ENCODE peak calls at places on chromosomes 1 and 21, in five cellular contexts. One of them, this sample, is unnamed.

GRCh38 chr1:153597206-153597605 is 15.7 kb downstream of the S100A16 start:
- DNase-seq in mucosa of descending colon: no peak
- DNase-seq in HCT116: no peak
- DNase-seq in choroid plexus epithelial cell: peak; percentile 47
- DNase-seq in CD4-positive, alpha-beta T cell: no peak
- DNase-seq in this sample: no peak

GRCh38 chr21:45508607-45509565 is 33.4 kb downstream of the SLC19A1 start:
- DNase-seq in HCT116: no peak
- DNase-seq in mucosa of descending colon: no peak
- DNase-seq in choroid plexus epithelial cell: no peak
- DNase-seq in CD4-positive, alpha-beta T cell: no peak
- DNase-seq in this sample: no peak

GRCh38 chr1:17225140-17225539 is 20.2 kb downstream of the PADI1 start:
- DNase-seq in mucosa of descending colon: no peak
- DNase-seq in choroid plexus epithelial cell: no peak
- DNase-seq in CD4-positive, alpha-beta T cell: no peak
- DNase-seq in HCT116: no peak
- DNase-seq in this sample: no peak

GRCh38 chr1:35590476-35591040 is 17.4 kb downstream of the TFAP2E start:
- DNase-seq in CD4-positive, alpha-beta T cell: no peak
- DNase-seq in HCT116: no peak
- DNase-seq in choroid plexus epithelial cell: no peak
- DNase-seq in mucosa of descending colon: no peak
- DNase-seq in this sample: no peak

GRCh38 chr1:150142083-150142482 is 7.6 kb upstream of the PLEKHO1 start:
- DNase-seq in HCT116: no peak
- DNase-seq in mucosa of descending colon: no peak
- DNase-seq in choroid plexus epithelial cell: no peak
- DNase-seq in CD4-positive, alpha-beta T cell: no peak
- DNase-seq in this sample: no peak

GRCh38 chr21:15904389-15904788 is 174.6 kb downstream of the USP25 start:
- DNase-seq in HCT116: no peak
- DNase-seq in mucosa of descending colon: no peak
- DNase-seq in choroid plexus epithelial cell: no peak
- DNase-seq in CD4-positive, alpha-beta T cell: no peak
- DNase-seq in this sample: no peak

GRCh38 chr1:62796151-62796680 is 12.3 kb downstream of the ATG4C start:
- DNase-seq in HCT116: no peak
- DNase-seq in CD4-positive, alpha-beta T cell: no peak
- DNase-seq in mucosa of descending colon: no peak
- DNase-seq in choroid plexus epithelial cell: no peak
- DNase-seq in this sample: no peak

GRCh38 chr1:176691251-176692228 is 228.6 kb downstream of the PAPPA2 start:
- DNase-seq in HCT116: peak; percentile 47
- DNase-seq in mucosa of descending colon: peak; percentile 78
- DNase-seq in choroid plexus epithelial cell: peak; percentile 52
- DNase-seq in CD4-positive, alpha-beta T cell: no peak
- DNase-seq in this sample: peak; percentile 81

GRCh38 chr1:75727571-75727970 is 3.1 kb downstream of the ACADM start:
- DNase-seq in mucosa of descending colon: no peak
- DNase-seq in choroid plexus epithelial cell: no peak
- DNase-seq in CD4-positive, alpha-beta T cell: no peak
- DNase-seq in HCT116: no peak
- DNase-seq in this sample: no peak

GRCh38 chr1:234725177-234726132 is 115.5 kb upstream of the IRF2BP2 start:
- DNase-seq in HCT116: no peak
- DNase-seq in CD4-positive, alpha-beta T cell: peak; percentile 28
- DNase-seq in mucosa of descending colon: peak; percentile 59
- DNase-seq in choroid plexus epithelial cell: no peak
- DNase-seq in this sample: no peak

GRCh38 chr1:234467821-234468220 is 11.2 kb downstream of the TARBP1 start:
- DNase-seq in HCT116: no peak
- DNase-seq in mucosa of descending colon: no peak
- DNase-seq in choroid plexus epithelial cell: no peak
- DNase-seq in CD4-positive, alpha-beta T cell: no peak
- DNase-seq in this sample: no peak

GRCh38 chr1:203692565-203693470 is 66.2 kb downstream of the ATP2B4 start:
- DNase-seq in choroid plexus epithelial cell: peak; percentile 97
- DNase-seq in HCT116: peak; percentile 59
- DNase-seq in CD4-positive, alpha-beta T cell: no peak
- DNase-seq in mucosa of descending colon: peak; percentile 81
- DNase-seq in this sample: no peak

GRCh38 chr1:58664881-58665280 is 35.0 kb downstream of the MYSM1 start:
- DNase-seq in choroid plexus epithelial cell: no peak
- DNase-seq in mucosa of descending colon: no peak
- DNase-seq in CD4-positive, alpha-beta T cell: no peak
- DNase-seq in HCT116: no peak
- DNase-seq in this sample: no peak

GRCh38 chr1:221880182-221880581 is 138.3 kb upstream of the DUSP10 start:
- DNase-seq in mucosa of descending colon: no peak
- DNase-seq in HCT116: no peak
- DNase-seq in CD4-positive, alpha-beta T cell: no peak
- DNase-seq in choroid plexus epithelial cell: peak; percentile 10
- DNase-seq in this sample: no peak

GRCh38 chr1:193568451-193568985 is 382.1 kb upstream of the B3GALT2 start:
- DNase-seq in HCT116: no peak
- DNase-seq in mucosa of descending colon: no peak
- DNase-seq in CD4-positive, alpha-beta T cell: no peak
- DNase-seq in choroid plexus epithelial cell: no peak
- DNase-seq in this sample: no peak

GRCh38 chr1:44515416-44515815 is 110.4 kb downstream of the RNF220 start:
- DNase-seq in HCT116: no peak
- DNase-seq in CD4-positive, alpha-beta T cell: no peak
- DNase-seq in mucosa of descending colon: no peak
- DNase-seq in choroid plexus epithelial cell: no peak
- DNase-seq in this sample: no peak

GRCh38 chr21:30194701-30195299 is 21.1 kb downstream of the CLDN8 start:
- DNase-seq in HCT116: no peak
- DNase-seq in mucosa of descending colon: peak; percentile 59
- DNase-seq in CD4-positive, alpha-beta T cell: no peak
- DNase-seq in choroid plexus epithelial cell: peak; percentile 74
- DNase-seq in this sample: peak; percentile 36

GRCh38 chr1:207327994-207328393 is 6.5 kb downstream of the CD55 start:
- DNase-seq in mucosa of descending colon: no peak
- DNase-seq in choroid plexus epithelial cell: peak; percentile 72
- DNase-seq in CD4-positive, alpha-beta T cell: no peak
- DNase-seq in HCT116: no peak
- DNase-seq in this sample: no peak

GRCh38 chr1:20485527-20486456 is at the start of gene CAMK2N1:
- DNase-seq in HCT116: no peak
- DNase-seq in choroid plexus epithelial cell: peak; percentile 49
- DNase-seq in CD4-positive, alpha-beta T cell: peak; percentile 42
- DNase-seq in mucosa of descending colon: peak; percentile 84
- DNase-seq in this sample: no peak

GRCh38 chr1:26351591-26352337 is 2.2 kb downstream of the CRYBG2 start:
- DNase-seq in CD4-positive, alpha-beta T cell: no peak
- DNase-seq in choroid plexus epithelial cell: peak; percentile 39
- DNase-seq in mucosa of descending colon: no peak
- DNase-seq in HCT116: peak; percentile 41
- DNase-seq in this sample: no peak

DNA sequence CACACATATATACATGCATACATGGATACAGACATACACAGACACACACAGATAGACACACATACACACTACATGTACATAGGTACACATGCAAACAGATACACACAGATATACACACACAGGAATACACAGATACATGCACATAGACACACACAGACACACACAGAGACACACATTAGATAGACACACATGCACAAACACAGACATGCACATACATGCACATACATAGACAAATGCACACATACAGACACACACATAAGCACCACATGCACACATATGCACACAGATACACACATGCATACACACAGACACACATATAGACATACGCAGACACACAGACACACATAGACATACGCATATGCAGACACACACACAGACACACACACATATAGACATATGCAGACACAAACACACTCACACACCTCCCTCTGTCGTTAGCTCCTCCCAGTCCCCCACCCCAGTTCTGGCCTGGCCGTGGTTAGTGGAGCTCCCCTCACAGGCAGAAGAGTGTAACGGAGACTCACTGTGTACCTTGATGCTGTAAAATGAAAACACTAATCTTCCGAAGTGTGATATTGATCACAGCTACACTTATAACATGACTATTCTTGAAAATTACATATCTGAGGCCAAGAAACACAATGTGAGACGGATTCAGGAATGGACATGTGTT is 7.6 kb downstream of the UBASH3A start:
- DNase-seq in choroid plexus epithelial cell: no peak
- DNase-seq in mucosa of descending colon: no peak
- DNase-seq in HCT116: no peak
- DNase-seq in CD4-positive, alpha-beta T cell: no peak
- DNase-seq in this sample: no peak
- TF ChIP-seq CTCF in choroid plexus epithelial cell: peak; percentile 35
- TF ChIP-seq CTCF in mucosa of descending colon: no peak
- TF ChIP-seq CTCF in HCT116: no peak
- TF ChIP-seq CTCF in CD4-positive, alpha-beta T cell: no peak
- TF ChIP-seq CTCF in this sample: peak; percentile 15

GRCh38 chr1:215523128-215523861 is 43.8 kb upstream of the KCTD3 start:
- DNase-seq in choroid plexus epithelial cell: peak; percentile 42
- DNase-seq in CD4-positive, alpha-beta T cell: no peak
- DNase-seq in mucosa of descending colon: no peak
- DNase-seq in HCT116: peak; percentile 6
- DNase-seq in this sample: no peak

GRCh38 chr1:215521279-215521678 is 45.8 kb upstream of the KCTD3 start:
- DNase-seq in choroid plexus epithelial cell: no peak
- DNase-seq in mucosa of descending colon: no peak
- DNase-seq in HCT116: no peak
- DNase-seq in CD4-positive, alpha-beta T cell: no peak
- DNase-seq in this sample: no peak

GRCh38 chr1:215518594-215518993 is 48.5 kb upstream of the KCTD3 start:
- DNase-seq in mucosa of descending colon: no peak
- DNase-seq in CD4-positive, alpha-beta T cell: no peak
- DNase-seq in HCT116: no peak
- DNase-seq in choroid plexus epithelial cell: no peak
- DNase-seq in this sample: no peak

DNA sequence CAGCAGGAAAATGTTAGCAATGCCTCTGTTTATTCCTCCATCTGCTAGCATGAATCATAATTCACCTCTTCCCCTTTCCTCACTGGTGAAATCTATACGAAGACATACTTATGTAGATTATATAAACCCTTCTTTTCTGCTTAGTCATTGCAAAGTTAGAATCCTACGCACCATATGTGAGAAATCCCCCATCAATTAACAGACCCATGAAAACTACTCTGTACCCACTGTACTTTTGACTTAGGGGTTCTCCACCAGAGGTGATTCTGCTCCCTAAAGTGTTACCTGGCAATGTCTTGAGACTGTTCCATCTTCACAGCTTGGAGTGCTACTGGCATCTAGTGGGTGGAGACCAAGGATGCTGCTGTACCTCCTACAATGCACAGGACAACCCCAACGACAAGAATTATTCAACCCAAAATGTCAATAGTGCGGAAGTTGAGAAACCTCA is 49.6 kb upstream of the KCTD3 start:
- DNase-seq in HCT116: peak; percentile 13
- DNase-seq in choroid plexus epithelial cell: peak; percentile 74
- DNase-seq in mucosa of descending colon: no peak
- DNase-seq in CD4-positive, alpha-beta T cell: no peak
- DNase-seq in this sample: no peak
- TF ChIP-seq CTCF in HCT116: peak; percentile 21
- TF ChIP-seq CTCF in choroid plexus epithelial cell: peak; percentile 52
- TF ChIP-seq CTCF in mucosa of descending colon: no peak
- TF ChIP-seq CTCF in CD4-positive, alpha-beta T cell: no peak
- TF ChIP-seq CTCF in this sample: peak; percentile 27

DNA sequence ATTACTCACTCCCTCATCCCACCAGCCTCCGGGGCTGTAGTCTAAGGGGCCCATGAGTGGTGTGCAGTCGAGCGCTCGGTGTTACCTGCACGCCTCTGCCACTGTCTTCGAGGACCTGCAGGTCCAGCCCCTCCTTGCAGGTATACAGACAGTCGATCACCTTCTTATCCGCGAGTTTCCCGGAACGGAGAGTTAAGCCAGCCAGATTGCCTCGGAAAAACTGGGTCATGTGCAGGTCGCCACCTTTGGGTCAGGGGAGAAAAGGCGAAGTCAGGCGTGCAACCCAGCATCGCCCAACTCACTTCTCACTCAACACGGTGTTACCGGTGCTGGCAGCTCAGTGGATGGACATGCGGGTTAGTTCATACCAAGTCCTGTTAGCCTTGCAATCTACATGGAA is 84.3 kb downstream of the PIK3CD start:
- DNase-seq in mucosa of descending colon: no peak
- DNase-seq in HCT116: no peak
- DNase-seq in CD4-positive, alpha-beta T cell: no peak
- DNase-seq in choroid plexus epithelial cell: no peak
- DNase-seq in this sample: no peak
- TF ChIP-seq CTCF in mucosa of descending colon: no peak
- TF ChIP-seq CTCF in HCT116: no peak
- TF ChIP-seq CTCF in CD4-positive, alpha-beta T cell: no peak
- TF ChIP-seq CTCF in choroid plexus epithelial cell: no peak
- TF ChIP-seq CTCF in this sample: no peak

GRCh38 chr1:32071758-32072621 is 749 bp upstream of the TMEM39B start:
- DNase-seq in CD4-positive, alpha-beta T cell: no peak
- DNase-seq in choroid plexus epithelial cell: peak; percentile 75
- DNase-seq in HCT116: no peak
- DNase-seq in mucosa of descending colon: no peak
- DNase-seq in this sample: no peak

GRCh38 chr1:32074841-32075240 is 2.1 kb downstream of the TMEM39B start:
- DNase-seq in HCT116: no peak
- DNase-seq in mucosa of descending colon: no peak
- DNase-seq in choroid plexus epithelial cell: no peak
- DNase-seq in CD4-positive, alpha-beta T cell: no peak
- DNase-seq in this sample: no peak

GRCh38 chr1:32072622-32073386 is at the start of gene TMEM39B:
- DNase-seq in HCT116: peak; percentile 86
- DNase-seq in mucosa of descending colon: peak; percentile 97
- DNase-seq in CD4-positive, alpha-beta T cell: peak; percentile 87
- DNase-seq in choroid plexus epithelial cell: peak; percentile 97
- DNase-seq in this sample: peak; percentile 82

GRCh38 chr1:32077451-32077850 is 4.7 kb downstream of the TMEM39B start:
- DNase-seq in HCT116: no peak
- DNase-seq in mucosa of descending colon: no peak
- DNase-seq in choroid plexus epithelial cell: no peak
- DNase-seq in CD4-positive, alpha-beta T cell: no peak
- DNase-seq in this sample: no peak

DNA sequence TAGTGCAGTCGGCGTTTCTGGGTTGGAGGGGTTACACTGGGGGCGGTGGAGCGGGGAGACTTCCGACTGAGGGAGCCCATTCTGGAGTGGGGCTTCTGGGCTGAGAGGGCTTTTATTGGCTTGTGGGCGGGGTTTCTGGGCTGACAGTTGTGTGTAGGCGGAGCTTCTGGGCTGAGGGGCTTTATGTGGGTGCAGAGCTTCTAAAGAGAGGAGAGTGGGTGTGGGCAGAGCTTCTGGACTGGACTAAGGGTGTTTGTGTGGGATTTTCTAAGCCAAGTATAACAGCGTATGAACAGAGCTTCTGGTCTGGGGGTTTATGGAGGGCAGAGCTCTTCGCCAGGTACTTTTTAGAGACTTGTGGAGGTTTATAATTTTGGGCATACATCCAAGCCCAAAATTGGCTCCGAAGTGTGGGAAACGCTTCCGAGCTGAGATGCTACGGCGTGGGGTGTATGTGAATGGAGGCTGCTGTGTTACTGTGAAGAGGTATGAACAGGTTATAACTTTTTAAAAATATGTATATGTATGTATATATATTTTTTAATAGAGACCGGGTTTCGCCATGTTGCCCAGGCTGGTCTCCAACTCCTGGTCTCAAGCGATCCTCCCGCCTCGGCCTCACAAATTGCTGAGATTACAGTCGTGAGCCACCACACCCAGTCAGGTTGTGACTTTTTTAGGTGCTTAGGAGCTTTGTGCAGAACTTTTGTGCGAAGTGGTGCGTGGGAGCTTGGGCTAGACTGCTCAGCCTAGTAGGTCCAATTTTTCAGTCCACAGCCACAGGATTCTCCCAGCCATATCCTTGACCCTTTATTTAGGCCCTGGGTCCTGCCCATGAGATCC is 869 bp downstream of the TMEM39B start:
- DNase-seq in mucosa of descending colon: no peak
- DNase-seq in HCT116: no peak
- DNase-seq in CD4-positive, alpha-beta T cell: no peak
- DNase-seq in choroid plexus epithelial cell: no peak
- DNase-seq in this sample: no peak
- TF ChIP-seq CTCF in mucosa of descending colon: no peak
- TF ChIP-seq CTCF in HCT116: no peak
- TF ChIP-seq CTCF in CD4-positive, alpha-beta T cell: no peak
- TF ChIP-seq CTCF in choroid plexus epithelial cell: peak; percentile 42
- TF ChIP-seq CTCF in this sample: no peak

This sample was measured in LNCaP clone FGC.